ENCODE peak calls at places on chromosomes 13 and 19, in four cellular contexts. E, A, M and L are unnamed samples.

GRCh38 chr19:31349160-31349881 is at the start of gene TSHZ3:
- DNase-seq in E (peak; percentile 84), A (peak; percentile 72), M (peak; percentile 87), L (peak; percentile 64)

GRCh38 chr19:51103811-51104470 is 4.3 kb downstream of the CTU1 start:
- DNase-seq in E (no peak), A (no peak), M (no peak), L (no peak)

GRCh38 chr19:10219678-10220077 is 11.5 kb downstream of the S1PR2 start:
- DNase-seq in E (no peak), A (no peak), M (peak; percentile 89), L (no peak)

GRCh38 chr13:36875431-36875830 is 44.6 kb downstream of the SMAD9 start:
- DNase-seq in E (no peak), A (no peak), M (peak; percentile 19), L (no peak)

GRCh38 chr13:40568246-40568645 is 98.2 kb downstream of the FOXO1 start:
- DNase-seq in E (no peak), A (no peak), M (no peak), L (no peak)

GRCh38 chr13:46866150-46866549 is 30.7 kb downstream of the HTR2A start:
- DNase-seq in E (peak; percentile 15), A (peak; percentile 11), M (peak; percentile 63), L (peak; percentile 16)

GRCh38 chr13:40613954-40614353 is 52.5 kb downstream of the FOXO1 start:
- DNase-seq in E (no peak), A (no peak), M (no peak), L (no peak)

GRCh38 chr13:74021507-74021906 is 112.7 kb downstream of the KLF12 start:
- DNase-seq in E (no peak), A (peak; percentile 8), M (no peak), L (no peak)

GRCh38 chr19:29873024-29873800 is 61.4 kb downstream of the CCNE1 start:
- DNase-seq in E (peak; percentile 32), A (peak; percentile 49), M (no peak), L (peak; percentile 48)

GRCh38 chr13:66933994-66934393 is 296.1 kb downstream of the PCDH9 start:
- DNase-seq in E (no peak), A (no peak), M (peak; percentile 90), L (no peak)

GRCh38 chr13:57799624-57800023 is 168.1 kb downstream of the PCDH17 start:
- DNase-seq in E (no peak), A (no peak), M (no peak), L (no peak)

GRCh38 chr13:60152114-60152513 is 11.6 kb downstream of the DIAPH3 start:
- DNase-seq in E (no peak), A (no peak), M (peak; percentile 15), L (no peak)

GRCh38 chr19:7333198-7334118 is 15.3 kb upstream of the ARHGEF18 start:
- DNase-seq in E (peak; percentile 47), A (no peak), M (no peak), L (peak; percentile 33)

GRCh38 chr19:46718934-46719551 is 2.1 kb upstream of the PRKD2 start:
- DNase-seq in E (no peak), A (no peak), M (no peak), L (peak; percentile 77)

GRCh38 chr19:37947778-37948177 is 40.8 kb downstream of the SIPA1L3 start:
- DNase-seq in E (no peak), A (no peak), M (no peak), L (no peak)

GRCh38 chr19:9538183-9539058 is at the start of gene ZNF426:
- DNase-seq in E (peak; percentile 90), A (peak; percentile 88), M (peak; percentile 91), L (peak; percentile 76)

GRCh38 chr19:47765522-47766358 is 12.8 kb upstream of the SELENOW start:
- DNase-seq in E (peak; percentile 53), A (peak; percentile 72), M (peak; percentile 44), L (no peak)

GRCh38 chr19:46724468-46724867 is 7.6 kb upstream of the PRKD2 start:
- DNase-seq in E (no peak), A (no peak), M (no peak), L (no peak)

GRCh38 chr19:13557756-13558398 is 51.6 kb upstream of the CACNA1A start:
- DNase-seq in E (no peak), A (peak; percentile 13), M (no peak), L (no peak)

GRCh38 chr13:50732712-50733111 is 110.8 kb downstream of the DLEU7 start:
- DNase-seq in E (no peak), A (no peak), M (peak; percentile 19), L (no peak)

GRCh38 chr13:38713046-38713445 is 26.2 kb downstream of the FREM2 start:
- DNase-seq in E (no peak), A (no peak), M (no peak), L (no peak)

GRCh38 chr19:16106121-16106520 is 5.6 kb upstream of the RAB8A start:
- DNase-seq in E (no peak), A (peak; percentile 41), M (peak; percentile 53), L (no peak)

GRCh38 chr13:42885325-42885724 is 103.9 kb downstream of the FAM216B start:
- DNase-seq in E (no peak), A (no peak), M (no peak), L (no peak)

GRCh38 chr13:79108914-79109643 is 297.0 kb downstream of the RBM26 start:
- DNase-seq in E (no peak), A (no peak), M (no peak), L (no peak)

GRCh38 chr13:31870511-31870910 is 131.2 kb downstream of the RXFP2 start:
- DNase-seq in E (no peak), A (no peak), M (no peak), L (no peak)

GRCh38 chr13:54387607-54388006 is 1359.0 kb downstream of the OLFM4 start:
- DNase-seq in E (no peak), A (no peak), M (no peak), L (no peak)

GRCh38 chr19:33558846-33559245 is 37.3 kb upstream of the PEPD start:
- DNase-seq in E (no peak), A (no peak), M (no peak), L (no peak)

GRCh38 chr13:99124695-99125334 is 75.8 kb upstream of the UBAC2 start:
- DNase-seq in E (no peak), A (no peak), M (peak; percentile 45), L (no peak)

GRCh38 chr19:41965127-41965526 is 6.0 kb upstream of the RABAC1 start:
- DNase-seq in E (no peak), A (no peak), M (no peak), L (no peak)

GRCh38 chr19:41276231-41276630 is 12.1 kb downstream of the HNRNPUL1 start:
- DNase-seq in E (no peak), A (no peak), M (peak; percentile 35), L (no peak)

GRCh38 chr19:3700242-3701032 is at the start of gene PIP5K1C:
- DNase-seq in E (peak; percentile 85), A (peak; percentile 95), M (peak; percentile 78), L (peak; percentile 96)

GRCh38 chr19:3699741-3700241 is 477 bp downstream of the PIP5K1C start:
- DNase-seq in E (no peak), A (no peak), M (no peak), L (no peak)

GRCh38 chr19:3697671-3698385 is 2.4 kb downstream of the PIP5K1C start:
- DNase-seq in E (no peak), A (no peak), M (no peak), L (no peak)

GRCh38 chr19:3698386-3698950 is 1.8 kb downstream of the PIP5K1C start:
- DNase-seq in E (no peak), A (no peak), M (peak; percentile 28), L (no peak)

GRCh38 chr19:3699071-3699740 is 1.1 kb downstream of the PIP5K1C start:
- DNase-seq in E (peak; percentile 59), A (peak; percentile 50), M (peak; percentile 34), L (no peak)
- TF ChIP-seq POLR2A in E (no peak), A (peak; percentile 33), M (no peak), L (no peak)

GRCh38 chr19:1621021-1621420 is 15.8 kb upstream of the UQCR11 start:
- DNase-seq in E (no peak), A (no peak), M (no peak), L (no peak)

GRCh38 chr19:1619703-1620102 is 14.4 kb upstream of the UQCR11 start:
- DNase-seq in E (no peak), A (no peak), M (no peak), L (no peak)

GRCh38 chr19:1618157-1619093 is 13.2 kb upstream of the UQCR11 start:
- DNase-seq in E (no peak), A (peak; percentile 60), M (no peak), L (peak; percentile 46)

GRCh38 chr19:1616875-1617274 is 11.6 kb upstream of the UQCR11 start:
- DNase-seq in E (no peak), A (no peak), M (no peak), L (no peak)

GRCh38 chr19:1619094-1619439 is 13.8 kb upstream of the UQCR11 start:
- DNase-seq in E (no peak), A (no peak), M (no peak), L (no peak)
- H3K4me1 ChIP-seq in E (no peaks in the 10 kb centered on the region), A (no peaks in the 10 kb centered on the region), M (no peaks in the 10 kb centered on the region), L (peaks cover 10% of the 10 kb centered on the region)

DNA sequence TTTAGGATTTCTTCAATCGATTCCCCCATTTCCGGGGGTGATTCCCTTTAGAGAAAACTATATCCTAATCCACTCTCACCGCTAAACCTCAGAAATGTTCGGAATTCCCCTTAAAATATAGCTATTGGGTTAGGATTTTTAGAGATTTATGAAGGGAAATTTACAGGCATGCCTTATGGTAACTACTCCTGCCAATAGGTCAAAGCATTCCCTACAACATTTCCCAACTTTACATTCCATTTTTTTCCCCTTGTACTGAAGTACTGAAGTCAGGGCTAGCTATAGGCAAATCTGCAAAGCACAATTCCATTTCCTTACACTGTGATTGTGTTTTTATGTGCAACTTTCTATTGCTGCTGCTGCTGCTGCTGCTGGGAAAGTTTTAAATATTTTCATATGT is 2.1 kb downstream of the EDNRB start:
- DNase-seq in E (no peak), A (no peak), M (no peak), L (no peak)
- H3K27ac ChIP-seq in E (no peak overlapping the region), A (peak overlapping the region; percentile 52), M (no peak overlapping the region), L (no peak overlapping the region)

GRCh38 chr19:19515764-19516519 is at the start of gene NDUFA13:
- DNase-seq in E (peak; percentile 90), A (peak; percentile 95), M (peak; percentile 90), L (peak; percentile 90)
- TF ChIP-seq POLR2A in E (no peak), A (peak; percentile 85), M (peak; percentile 72), L (peak; percentile 76)